ENCODE peak calls at places on chromosomes 16 and 17, in five cellular contexts. One of them, this sample, is unnamed.

GRCh38 chr16:26070595-26071170 is 378.9 kb downstream of the HS3ST4 start:
- DNase-seq in AG09309: no peak
- DNase-seq in fibroblast of lung: no peak
- DNase-seq in fibroblast of mammary gland: no peak
- DNase-seq in GM12865: no peak
- DNase-seq in this sample: no peak

GRCh38 chr16:57143125-57143965 is 42.5 kb downstream of the PSME3IP1 start:
- DNase-seq in fibroblast of mammary gland: no peak
- DNase-seq in GM12865: no peak
- DNase-seq in AG09309: no peak
- DNase-seq in fibroblast of lung: no peak
- DNase-seq in this sample: no peak

GRCh38 chr17:30920282-30920681 is 1.5 kb upstream of the ADAP2 start:
- DNase-seq in AG09309: no peak
- DNase-seq in fibroblast of mammary gland: no peak
- DNase-seq in fibroblast of lung: peak
- DNase-seq in GM12865: no peak
- DNase-seq in this sample: no peak

GRCh38 chr17:29838961-29839360 is 91.1 kb downstream of the SSH2 start:
- DNase-seq in AG09309: no peak
- DNase-seq in GM12865: no peak
- DNase-seq in fibroblast of mammary gland: no peak
- DNase-seq in fibroblast of lung: peak
- DNase-seq in this sample: no peak

GRCh38 chr17:37069087-37069486 is 120.3 kb downstream of the AATF start:
- DNase-seq in GM12865: no peak
- DNase-seq in fibroblast of mammary gland: no peak
- DNase-seq in AG09309: no peak
- DNase-seq in fibroblast of lung: no peak
- DNase-seq in this sample: no peak

GRCh38 chr16:21302454-21302853 is 24.4 kb upstream of the CRYM start:
- DNase-seq in fibroblast of lung: no peak
- DNase-seq in GM12865: no peak
- DNase-seq in AG09309: no peak
- DNase-seq in fibroblast of mammary gland: peak
- DNase-seq in this sample: no peak

GRCh38 chr17:7557825-7558543 is 566 bp upstream of the TNFSF13 start:
- DNase-seq in GM12865: peak
- DNase-seq in AG09309: peak
- DNase-seq in fibroblast of mammary gland: peak
- DNase-seq in fibroblast of lung: peak
- DNase-seq in this sample: peak

GRCh38 chr17:57585341-57586098 is 159.6 kb downstream of the CCDC182 start:
- DNase-seq in AG09309: no peak
- DNase-seq in fibroblast of lung: no peak
- DNase-seq in GM12865: no peak
- DNase-seq in fibroblast of mammary gland: no peak
- DNase-seq in this sample: no peak

GRCh38 chr17:14790518-14790917 is 474.6 kb downstream of the PMP22 start:
- DNase-seq in fibroblast of lung: no peak
- DNase-seq in GM12865: no peak
- DNase-seq in fibroblast of mammary gland: peak
- DNase-seq in AG09309: no peak
- DNase-seq in this sample: no peak

GRCh38 chr16:51155199-51155607 is 4.1 kb upstream of the SALL1 start:
- DNase-seq in GM12865: no peak
- DNase-seq in fibroblast of mammary gland: no peak
- DNase-seq in fibroblast of lung: peak
- DNase-seq in AG09309: no peak
- DNase-seq in this sample: no peak

GRCh38 chr17:21201302-21201602 is 12.7 kb downstream of the TMEM11 start:
- DNase-seq in fibroblast of mammary gland: no peak
- DNase-seq in GM12865: no peak
- DNase-seq in fibroblast of lung: no peak
- DNase-seq in AG09309: no peak
- DNase-seq in this sample: no peak

GRCh38 chr16:49022351-49022963 is 259.2 kb downstream of the CBLN1 start:
- DNase-seq in GM12865: no peak
- DNase-seq in AG09309: no peak
- DNase-seq in fibroblast of mammary gland: no peak
- DNase-seq in fibroblast of lung: peak
- DNase-seq in this sample: no peak

GRCh38 chr17:230371-230770 is 48.9 kb upstream of the DOC2B start:
- DNase-seq in fibroblast of lung: no peak
- DNase-seq in AG09309: no peak
- DNase-seq in GM12865: no peak
- DNase-seq in fibroblast of mammary gland: no peak
- DNase-seq in this sample: no peak

GRCh38 chr17:61764846-61765245 is 98.5 kb downstream of the BRIP1 start:
- DNase-seq in GM12865: no peak
- DNase-seq in AG09309: no peak
- DNase-seq in fibroblast of mammary gland: no peak
- DNase-seq in fibroblast of lung: no peak
- DNase-seq in this sample: no peak

GRCh38 chr16:11155284-11155806 is 100.7 kb downstream of the SOCS1 start:
- DNase-seq in GM12865: no peak
- DNase-seq in fibroblast of lung: peak
- DNase-seq in fibroblast of mammary gland: peak
- DNase-seq in AG09309: peak
- DNase-seq in this sample: no peak

GRCh38 chr16:62066747-62067146 is 30.5 kb upstream of the CDH8 start:
- DNase-seq in AG09309: no peak
- DNase-seq in fibroblast of lung: no peak
- DNase-seq in GM12865: no peak
- DNase-seq in fibroblast of mammary gland: no peak
- DNase-seq in this sample: no peak

GRCh38 chr17:7988750-7989178 is 13.7 kb upstream of the GUCY2D start:
- DNase-seq in GM12865: peak
- DNase-seq in fibroblast of lung: peak
- DNase-seq in AG09309: peak
- DNase-seq in fibroblast of mammary gland: peak
- DNase-seq in this sample: peak

GRCh38 chr17:1147664-1148063 is 32.1 kb downstream of the ABR start:
- DNase-seq in fibroblast of lung: peak
- DNase-seq in AG09309: no peak
- DNase-seq in GM12865: no peak
- DNase-seq in fibroblast of mammary gland: peak
- DNase-seq in this sample: no peak

GRCh38 chr17:55487727-55488436 is 23.4 kb downstream of the SMIM36 start:
- DNase-seq in GM12865: no peak
- DNase-seq in fibroblast of lung: no peak
- DNase-seq in AG09309: no peak
- DNase-seq in fibroblast of mammary gland: peak
- DNase-seq in this sample: no peak

GRCh38 chr17:29623283-29623647 is 553 bp upstream of the CORO6 start:
- DNase-seq in fibroblast of mammary gland: no peak
- DNase-seq in AG09309: no peak
- DNase-seq in GM12865: no peak
- DNase-seq in fibroblast of lung: no peak
- DNase-seq in this sample: no peak

GRCh38 chr17:78013683-78014467 is 55.4 kb downstream of the TNRC6C start:
- DNase-seq in fibroblast of lung: peak
- DNase-seq in fibroblast of mammary gland: peak
- DNase-seq in AG09309: no peak
- DNase-seq in GM12865: peak
- DNase-seq in this sample: peak

GRCh38 chr17:64457156-64457555 is 8.2 kb downstream of the MILR1 start:
- DNase-seq in fibroblast of lung: peak
- DNase-seq in GM12865: peak
- DNase-seq in fibroblast of mammary gland: peak
- DNase-seq in AG09309: no peak
- DNase-seq in this sample: no peak

GRCh38 chr17:40564195-40564882 is 933 bp downstream of the CCR7 start:
- DNase-seq in fibroblast of mammary gland: no peak
- DNase-seq in fibroblast of lung: no peak
- DNase-seq in AG09309: no peak
- DNase-seq in GM12865: peak
- DNase-seq in this sample: no peak

GRCh38 chr17:72390675-72391501 is 270.1 kb downstream of the SOX9 start:
- DNase-seq in AG09309: no peak
- DNase-seq in fibroblast of mammary gland: peak
- DNase-seq in fibroblast of lung: peak
- DNase-seq in GM12865: peak
- DNase-seq in this sample: no peak

GRCh38 chr17:73767696-73768095 is 123.5 kb upstream of the SDK2 start:
- DNase-seq in GM12865: no peak
- DNase-seq in fibroblast of lung: no peak
- DNase-seq in AG09309: no peak
- DNase-seq in fibroblast of mammary gland: no peak
- DNase-seq in this sample: no peak

GRCh38 chr16:88917146-88917914 is 50.9 kb upstream of the PABPN1L start:
- DNase-seq in fibroblast of mammary gland: no peak
- DNase-seq in GM12865: no peak
- DNase-seq in fibroblast of lung: no peak
- DNase-seq in AG09309: no peak
- DNase-seq in this sample: no peak

GRCh38 chr16:1929578-1930337 is 11.5 kb upstream of the HS3ST6 start:
- DNase-seq in fibroblast of mammary gland: peak
- DNase-seq in GM12865: peak
- DNase-seq in fibroblast of lung: peak
- DNase-seq in AG09309: peak
- DNase-seq in this sample: peak

GRCh38 chr16:11614587-11615175 is 28.0 kb upstream of the LITAF start:
- DNase-seq in fibroblast of lung: peak
- DNase-seq in GM12865: no peak
- DNase-seq in AG09309: no peak
- DNase-seq in fibroblast of mammary gland: no peak
- DNase-seq in this sample: no peak

GRCh38 chr17:31373150-31374082 is 18.1 kb upstream of the RAB11FIP4 start:
- DNase-seq in AG09309: peak
- DNase-seq in fibroblast of mammary gland: peak
- DNase-seq in GM12865: peak
- DNase-seq in fibroblast of lung: peak
- DNase-seq in this sample: peak

GRCh38 chr16:12781777-12782176 is 21.9 kb downstream of the CPPED1 start:
- DNase-seq in fibroblast of mammary gland: no peak
- DNase-seq in fibroblast of lung: no peak
- DNase-seq in AG09309: no peak
- DNase-seq in GM12865: no peak
- DNase-seq in this sample: no peak

GRCh38 chr16:50533317-50533716 is 14.9 kb upstream of the NKD1 start:
- DNase-seq in fibroblast of mammary gland: no peak
- DNase-seq in AG09309: no peak
- DNase-seq in GM12865: no peak
- DNase-seq in fibroblast of lung: no peak
- DNase-seq in this sample: no peak

GRCh38 chr16:62135903-62136302 is 99.7 kb upstream of the CDH8 start:
- DNase-seq in GM12865: no peak
- DNase-seq in fibroblast of mammary gland: no peak
- DNase-seq in AG09309: peak
- DNase-seq in fibroblast of lung: peak
- DNase-seq in this sample: no peak

GRCh38 chr17:81959362-81960129 is 1.4 kb downstream of the NOTUM start:
- DNase-seq in GM12865: peak
- DNase-seq in fibroblast of lung: peak
- DNase-seq in fibroblast of mammary gland: no peak
- DNase-seq in AG09309: no peak
- DNase-seq in this sample: peak

GRCh38 chr16:20976568-20976967 is 76.0 kb downstream of the LYRM1 start:
- DNase-seq in fibroblast of mammary gland: no peak
- DNase-seq in AG09309: no peak
- DNase-seq in GM12865: no peak
- DNase-seq in fibroblast of lung: no peak
- DNase-seq in this sample: no peak

GRCh38 chr17:49932131-49932723 is 36.8 kb upstream of the DLX4 start:
- DNase-seq in GM12865: no peak
- DNase-seq in fibroblast of lung: no peak
- DNase-seq in AG09309: no peak
- DNase-seq in fibroblast of mammary gland: no peak
- DNase-seq in this sample: no peak

GRCh38 chr16:67719778-67720144 is 645 bp upstream of the GFOD2 start:
- DNase-seq in AG09309: peak
- DNase-seq in GM12865: peak
- DNase-seq in fibroblast of mammary gland: peak
- DNase-seq in fibroblast of lung: peak
- DNase-seq in this sample: peak

GRCh38 chr16:27703545-27703944 is 153.6 kb downstream of the KATNIP start:
- DNase-seq in AG09309: no peak
- DNase-seq in fibroblast of lung: peak
- DNase-seq in fibroblast of mammary gland: no peak
- DNase-seq in GM12865: no peak
- DNase-seq in this sample: no peak
- TF ChIP-seq CTCF in AG09309: no peak
- TF ChIP-seq CTCF in fibroblast of lung: no peak
- TF ChIP-seq CTCF in fibroblast of mammary gland: no peak
- TF ChIP-seq CTCF in GM12865: no peak
- TF ChIP-seq CTCF in this sample: no peak

DNA sequence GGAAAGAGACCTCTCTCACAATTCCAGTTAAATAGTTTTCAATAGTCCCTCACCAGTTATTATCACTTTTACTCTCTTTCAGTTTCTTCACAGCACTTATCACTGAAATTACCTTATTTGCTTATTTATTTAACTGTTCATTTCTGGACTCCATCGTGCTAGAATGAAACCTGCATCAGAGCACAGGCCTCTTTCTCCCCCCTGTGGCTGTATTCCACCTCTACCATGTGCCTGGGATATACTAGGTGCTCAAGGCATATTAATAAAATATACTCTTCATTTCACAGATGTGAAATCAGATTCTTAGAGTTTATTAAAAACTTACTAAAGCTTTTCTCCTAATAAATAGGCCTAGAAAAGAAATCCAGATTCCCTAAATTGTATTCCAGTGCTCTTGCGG is 308.9 kb upstream of the MON1B start:
- DNase-seq in fibroblast of lung: no peak
- DNase-seq in AG09309: no peak
- DNase-seq in fibroblast of mammary gland: peak
- DNase-seq in GM12865: peak
- DNase-seq in this sample: no peak
- TF ChIP-seq CTCF in fibroblast of lung: no peak
- TF ChIP-seq CTCF in AG09309: no peak
- TF ChIP-seq CTCF in fibroblast of mammary gland: peak
- TF ChIP-seq CTCF in GM12865: peak
- TF ChIP-seq CTCF in this sample: no peak

GRCh38 chr17:79288950-79289349 is 214.3 kb downstream of the ENGASE start:
- DNase-seq in fibroblast of mammary gland: no peak
- DNase-seq in fibroblast of lung: no peak
- DNase-seq in AG09309: no peak
- DNase-seq in GM12865: no peak
- DNase-seq in this sample: no peak
- TF ChIP-seq CTCF in fibroblast of mammary gland: no peak
- TF ChIP-seq CTCF in fibroblast of lung: no peak
- TF ChIP-seq CTCF in AG09309: no peak
- TF ChIP-seq CTCF in GM12865: no peak
- TF ChIP-seq CTCF in this sample: no peak

DNA sequence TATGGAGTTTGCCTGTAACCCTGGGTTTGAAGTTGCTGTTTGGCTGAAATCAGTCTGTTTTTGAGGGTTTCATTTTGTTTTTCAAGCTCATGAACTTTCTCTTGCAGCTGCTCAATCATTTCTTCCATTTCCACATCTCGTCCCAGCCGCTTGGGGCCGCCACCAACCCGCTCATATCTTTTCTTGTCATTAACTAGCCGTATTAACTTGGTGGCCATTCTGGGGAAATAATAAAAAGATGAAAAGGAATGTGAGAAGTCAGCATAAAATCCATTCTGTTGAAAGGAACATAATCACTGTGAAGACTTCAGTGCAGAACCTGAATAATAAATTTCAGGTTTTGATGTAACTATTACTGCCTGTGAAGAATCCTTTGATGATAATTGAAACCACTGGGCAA is 11.5 kb downstream of the RPGRIP1L start:
- DNase-seq in GM12865: no peak
- DNase-seq in fibroblast of lung: no peak
- DNase-seq in AG09309: no peak
- DNase-seq in fibroblast of mammary gland: no peak
- DNase-seq in this sample: no peak
- TF ChIP-seq CTCF in GM12865: no peak
- TF ChIP-seq CTCF in fibroblast of lung: peak
- TF ChIP-seq CTCF in AG09309: no peak
- TF ChIP-seq CTCF in fibroblast of mammary gland: no peak
- TF ChIP-seq CTCF in this sample: no peak